ENCODE peak calls at places on chromosomes 12 and 14, in five cellular contexts. F is NCI-H345; A is amygdala; X is amniotic stem cell; B is stimulated activated CD8-positive, alpha-beta memory T cell treated with anti-CD3 and anti-CD28 coated beads, Interleukin-2, amount 100 ng/mL, for 1 hour. S is an unnamed sample.

GRCh38 chr12:132610051-132610759 is at the start of gene LRCOL1:
- DNase-seq in F (no peak), A (no peak), X (no peak), B (no peak), S (peak)

GRCh38 chr14:95623195-95623594 is 63.0 kb upstream of the TCL1B start:
- DNase-seq in F (no peak), A (no peak), X (no peak), B (no peak), S (no peak)

GRCh38 chr14:36818794-36819384 is 157.2 kb downstream of the PAX9 start:
- DNase-seq in F (no peak), A (no peak), X (peak), B (no peak), S (no peak)

GRCh38 chr12:123900898-123901376 is 71.7 kb downstream of the CCDC92 start:
- DNase-seq in F (no peak), A (no peak), X (no peak), B (no peak), S (peak)

GRCh38 chr14:65434216-65434850 is 21.8 kb downstream of the FUT8 start:
- DNase-seq in F (no peak), A (no peak), X (no peak), B (no peak), S (no peak)

GRCh38 chr14:49692895-49693737 is at the start of gene KLHDC1:
- DNase-seq in F (peak), A (peak), X (peak), B (peak), S (peak)

GRCh38 chr12:24039113-24039525 is 89.6 kb upstream of the SOX5 start:
- DNase-seq in F (no peak), A (no peak), X (no peak), B (no peak), S (no peak)

GRCh38 chr12:1184402-1184801 is 193.4 kb downstream of the ERC1 start:
- DNase-seq in F (no peak), A (no peak), X (no peak), B (no peak), S (no peak)

GRCh38 chr12:5344131-5344530 is 87.8 kb upstream of the NTF3 start:
- DNase-seq in F (no peak), A (no peak), X (no peak), B (no peak), S (no peak)

GRCh38 chr12:32211066-32211768 is 104.6 kb downstream of the BICD1 start:
- DNase-seq in F (no peak), A (no peak), X (no peak), B (no peak), S (no peak)

S was measured in NCI-H510A treated with DMSO at 0.1 percent for 48 hours.